ENCODE peak calls at places on chromosomes 6 and 20, in five cellular contexts. O, D, U, Y and M are unnamed samples.

GRCh38 chr6:125170376-125170775 is 16.8 kb downstream of the TPD52L1 start:
- DNase-seq in O (peak), D (no peak), U (no peak), Y (no peak), M (no peak)

GRCh38 chr6:44023586-44024454 is 103.4 kb downstream of the MRPL14 start:
- DNase-seq in O (no peak), D (no peak), U (no peak), Y (no peak), M (no peak)

GRCh38 chr6:31919624-31920303 is 7.8 kb upstream of the C2 start:
- DNase-seq in O (no peak), D (no peak), U (no peak), Y (no peak), M (no peak)

GRCh38 chr6:6131492-6132109 is 124.9 kb upstream of the NRN1 start:
- DNase-seq in O (no peak), D (no peak), U (peak), Y (no peak), M (no peak)

GRCh38 chr20:48821261-48821910 is 6.4 kb downstream of the PREX1 start:
- DNase-seq in O (no peak), D (no peak), U (no peak), Y (no peak), M (no peak)

GRCh38 chr6:17719323-17720041 is 12.8 kb upstream of the NUP153 start:
- DNase-seq in O (no peak), D (no peak), U (no peak), Y (no peak), M (no peak)

GRCh38 chr6:27667651-27668441 is 194.9 kb upstream of the ZNF184 start:
- DNase-seq in O (no peak), D (no peak), U (no peak), Y (no peak), M (no peak)

GRCh38 chr6:290111-290932 is 2.0 kb upstream of the DUSP22 start:
- DNase-seq in O (no peak), D (peak), U (no peak), Y (no peak), M (no peak)

GRCh38 chr20:4341804-4342560 is 326.6 kb upstream of the RNF24 start:
- DNase-seq in O (peak), D (no peak), U (no peak), Y (no peak), M (no peak)

GRCh38 chr6:119195204-119195603 is 116.7 kb upstream of the FAM184A start:
- DNase-seq in O (no peak), D (no peak), U (no peak), Y (no peak), M (no peak)